ENCODE peak calls at places on chromosomes 6 and 20, in six cellular contexts. G is IMR-90, F is H9, S is H1, W is mesenchymal stem cell, L is trophoblast cell. M is an unnamed sample.

GRCh38 chr20:34891166-34892062 is 15.0 kb downstream of the ACSS2 start:
- DNase-seq in W (peak; percentile 53), F (no peak), G (peak; percentile 88), S (no peak), L (peak; percentile 77), M (no peak)

GRCh38 chr6:20827798-20828197 is 293.5 kb downstream of the CDKAL1 start:
- DNase-seq in S (no peak), G (peak; percentile 61), W (no peak), F (no peak), L (no peak), M (no peak)

GRCh38 chr20:61866165-61866564 is 199.5 kb downstream of the TAF4 start:
- DNase-seq in L (no peak), G (no peak), S (no peak), W (no peak), F (no peak), M (no peak)

GRCh38 chr6:12275084-12275483 is 15.1 kb upstream of the EDN1 start:
- DNase-seq in W (no peak), F (no peak), S (no peak), L (peak; percentile 92), G (no peak), M (no peak)

GRCh38 chr6:136952714-136953260 is 30.7 kb downstream of the SLC35D3 start:
- DNase-seq in L (no peak), S (no peak), F (no peak), W (no peak), G (no peak), M (no peak)

GRCh38 chr6:88922775-88923548 is 40.5 kb downstream of the RNGTT start:
- DNase-seq in S (no peak), G (peak; percentile 8), F (no peak), W (peak; percentile 48), L (peak; percentile 29), M (no peak)

GRCh38 chr20:5181492-5181891 is 54.7 kb downstream of the CDS2 start:
- DNase-seq in S (no peak), L (no peak), F (no peak), W (no peak), G (no peak), M (no peak)

GRCh38 chr20:2873747-2874041 is 413 bp downstream of the PTPRA start:
- DNase-seq in W (peak; percentile 57), G (peak; percentile 28), L (peak; percentile 58), F (peak; percentile 67), S (no peak), M (peak; percentile 65)

GRCh38 chr20:13546497-13547131 is 92.1 kb downstream of the TASP1 start:
- DNase-seq in G (peak; percentile 71), S (peak; percentile 39), F (peak; percentile 76), W (peak; percentile 70), L (peak; percentile 89), M (peak; percentile 73)

GRCh38 chr20:23118766-23119165 is 32.6 kb upstream of the CD93 start:
- DNase-seq in G (no peak), W (no peak), S (no peak), F (no peak), L (peak; percentile 91), M (no peak)

GRCh38 chr6:75204959-75205775 is 686 bp downstream of the COL12A1 start:
- DNase-seq in S (no peak), W (peak; percentile 80), F (peak; percentile 41), G (peak; percentile 82), L (peak; percentile 64), M (peak; percentile 38)

GRCh38 chr6:37554480-37554819 is 54.8 kb upstream of the CCDC167 start:
- DNase-seq in L (peak; percentile 19), F (no peak), W (peak; percentile 62), S (no peak), G (peak; percentile 66), M (no peak)

GRCh38 chr6:99521557-99522286 is 6.5 kb upstream of the USP45 start:
- DNase-seq in L (peak; percentile 39), G (peak; percentile 75), S (no peak), W (peak; percentile 78), F (peak; percentile 41), M (no peak)

GRCh38 chr20:59377046-59377445 is 76.6 kb downstream of the EDN3 start:
- DNase-seq in G (no peak), L (no peak), W (no peak), S (no peak), F (no peak), M (no peak)

GRCh38 chr20:62043131-62043914 is 22.4 kb downstream of the TAF4 start:
- DNase-seq in L (peak; percentile 75), G (peak; percentile 34), S (no peak), F (no peak), W (no peak), M (no peak)

GRCh38 chr6:113644861-113645575 is 212.1 kb upstream of the MARCKS start:
- DNase-seq in L (peak; percentile 93), W (peak; percentile 97), F (no peak), S (no peak), G (peak; percentile 98), M (no peak)

GRCh38 chr20:58195047-58195446 is 33.4 kb downstream of the ANKRD60 start:
- DNase-seq in W (no peak), L (peak; percentile 21), S (no peak), F (no peak), G (no peak), M (no peak)

GRCh38 chr6:87066449-87067288 is 28.2 kb downstream of the CGA start:
- DNase-seq in F (no peak), L (peak; percentile 71), S (no peak), G (peak; percentile 72), W (peak; percentile 61), M (peak; percentile 45)

GRCh38 chr6:118755941-118756646 is 104.7 kb upstream of the CEP85L start:
- DNase-seq in G (no peak), S (no peak), W (no peak), L (no peak), F (no peak), M (no peak)

GRCh38 chr6:108948252-108948651 is 100.0 kb downstream of the ARMC2 start:
- DNase-seq in G (no peak), L (no peak), F (no peak), W (no peak), S (no peak), M (no peak)

GRCh38 chr20:23133560-23133998 is 47.5 kb upstream of the CD93 start:
- DNase-seq in G (no peak), W (no peak), F (no peak), S (no peak), L (no peak), M (no peak)

GRCh38 chr6:36109092-36109491 is 21.2 kb upstream of the MAPK13 start:
- DNase-seq in G (no peak), L (no peak), S (no peak), W (no peak), F (no peak), M (no peak)

GRCh38 chr6:2999621-3000455 is at the start of gene NQO2:
- DNase-seq in S (no peak), L (peak; percentile 90), W (no peak), G (peak; percentile 73), F (peak; percentile 95), M (peak; percentile 91)

GRCh38 chr6:31815025-31815838 is at the start of the genes HSPA1A and HSPA1L:
- DNase-seq in S (peak; percentile 93), W (peak; percentile 97), L (peak; percentile 91), F (peak; percentile 100), G (peak; percentile 95), M (peak; percentile 96)

GRCh38 chr20:31869942-31870702 is at the start of the genes DUSP15 and TTLL9:
- DNase-seq in W (peak; percentile 28), G (no peak), S (no peak), F (no peak), L (peak; percentile 29), M (peak; percentile 42)

GRCh38 chr6:108798672-108799355 is 49.4 kb upstream of the ARMC2 start:
- DNase-seq in G (no peak), S (no peak), L (no peak), W (no peak), F (no peak), M (no peak)

GRCh38 chr6:159490298-159490937 is 202.6 kb downstream of the SOD2 start:
- DNase-seq in S (no peak), W (no peak), L (no peak), G (no peak), F (no peak), M (no peak)

GRCh38 chr6:131741688-131742393 is 31.0 kb upstream of the CTAGE9 start:
- DNase-seq in S (no peak), G (no peak), F (no peak), W (no peak), L (no peak), M (no peak)

GRCh38 chr6:16851044-16851540 is 89.8 kb upstream of the ATXN1 start:
- DNase-seq in L (no peak), G (no peak), F (no peak), W (no peak), S (no peak), M (no peak)

GRCh38 chr6:137717074-137718073 is 149.7 kb upstream of the TNFAIP3 start:
- DNase-seq in F (no peak), G (no peak), S (no peak), L (peak; percentile 98), W (no peak), M (no peak)

GRCh38 chr6:141117869-141118268 is 1014.9 kb upstream of the GJE1 start:
- DNase-seq in L (no peak), W (no peak), F (no peak), S (no peak), G (no peak), M (no peak)

GRCh38 chr6:135852775-135853174 is 1.3 kb downstream of the PDE7B start:
- DNase-seq in W (peak; percentile 10), S (no peak), F (no peak), G (peak; percentile 27), L (no peak), M (no peak)
- H3K14ac ChIP-seq in W (no peak overlapping the region), S (no peak overlapping the region), F (no peak overlapping the region), G (peak overlapping the region; percentile 4), L (no peak overlapping the region), M (no peak overlapping the region)

DNA sequence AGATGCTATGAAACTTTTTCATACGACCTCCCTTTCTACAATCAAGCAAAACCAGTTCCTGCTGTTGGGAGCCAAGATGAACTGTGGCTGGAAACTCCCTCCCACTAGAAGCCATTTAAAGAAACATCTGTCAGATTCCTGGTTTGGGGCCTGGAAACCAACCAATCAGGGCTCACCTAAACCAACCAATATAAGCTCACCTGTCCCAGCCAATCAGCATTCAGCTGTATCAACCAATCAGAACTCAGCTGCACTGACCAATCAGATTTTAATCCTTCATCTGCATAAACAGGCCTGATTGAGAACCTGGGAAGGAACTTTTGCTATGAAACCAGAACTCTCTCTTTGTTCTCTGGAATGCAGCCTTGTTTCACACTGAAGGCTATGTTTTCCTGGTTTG is 42.4 kb downstream of the SNX14 start:
- DNase-seq in L (no peak), W (no peak), F (no peak), G (no peak), S (no peak), M (peak; percentile 15)
- H3K14ac ChIP-seq in L (no peak overlapping the region), W (no peak overlapping the region), F (no peak overlapping the region), G (no peak overlapping the region), S (no peak overlapping the region), M (no peak overlapping the region)

GRCh38 chr20:41176711-41177552 is 39.6 kb downstream of the PLCG1 start:
- DNase-seq in F (peak; percentile 21), G (no peak), S (no peak), L (no peak), W (no peak), M (no peak)
- H3K14ac ChIP-seq in F (no peak overlapping the region), G (peak overlapping the region; percentile 95), S (no peak overlapping the region), L (no peak overlapping the region), W (no peak overlapping the region), M (no peak overlapping the region)

DNA sequence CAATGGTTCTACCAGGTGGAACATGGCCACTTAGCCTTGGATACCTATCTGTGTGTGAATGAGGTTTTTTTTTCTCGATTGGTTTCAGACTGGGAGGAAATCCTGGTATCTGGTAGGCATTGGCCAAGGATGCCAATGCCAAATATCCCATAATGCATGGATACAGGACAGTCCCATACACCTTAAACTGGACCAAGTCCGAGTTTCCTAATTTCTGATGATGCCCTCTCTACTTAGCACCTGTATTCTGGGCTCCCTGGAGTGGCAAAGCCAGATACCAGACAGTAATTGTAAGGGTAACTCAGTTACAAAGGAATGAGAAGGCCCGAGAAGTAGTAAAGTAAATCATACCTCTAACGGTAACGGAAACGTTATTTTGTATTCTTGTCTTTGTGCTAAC is 17.9 kb downstream of the SNX5 start:
- DNase-seq in L (no peak), S (no peak), G (no peak), F (no peak), W (no peak), M (no peak)
- H3K14ac ChIP-seq in L (no peak overlapping the region), S (no peak overlapping the region), G (no peak overlapping the region), F (no peak overlapping the region), W (no peak overlapping the region), M (no peak overlapping the region)